ENCODE peak calls at places on chromosome 3, in eight cellular contexts. L, S, N, T, M, A, C and Z are unnamed samples.
A peak's percentile ranks its signal among the peaks of the same experiment; 100 is the strongest.

GRCh38 chr3:33395900-33396299 is 44.3 kb downstream of the UBP1 start:
- DNase-seq in L (no peak), S (no peak), N (no peak), T (no peak), M (no peak), A (no peak), C (no peak), Z (no peak)

GRCh38 chr3:50268703-50269451 is at the start of gene SEMA3B:
- DNase-seq in L (peak; percentile 84), S (no peak), N (no peak), T (peak; percentile 76), M (peak; percentile 68), A (no peak), C (no peak), Z (peak; percentile 86)

GRCh38 chr3:5093786-5094185 is 28.3 kb upstream of the ARL8B start:
- DNase-seq in L (no peak), S (no peak), N (peak; percentile 14), T (no peak), M (no peak), A (no peak), C (no peak), Z (no peak)

GRCh38 chr3:16448691-16449090 is 64.8 kb downstream of the RFTN1 start:
- DNase-seq in L (peak; percentile 53), S (peak; percentile 98), N (peak; percentile 97), T (peak; percentile 88), M (peak; percentile 90), A (no peak), C (no peak), Z (peak; percentile 47)

GRCh38 chr3:171953300-171954022 is 85.9 kb upstream of the FNDC3B start:
- DNase-seq in L (no peak), S (no peak), N (no peak), T (no peak), M (peak; percentile 26), A (no peak), C (no peak), Z (no peak)

GRCh38 chr3:50464578-50464977 is 38.9 kb downstream of the CACNA2D2 start:
- DNase-seq in L (no peak), S (no peak), N (no peak), T (no peak), M (no peak), A (no peak), C (no peak), Z (no peak)

GRCh38 chr3:53531749-53532148 is 37.3 kb downstream of the CACNA1D start:
- DNase-seq in L (no peak), S (no peak), N (no peak), T (no peak), M (no peak), A (peak; percentile 15), C (no peak), Z (peak; percentile 41)

GRCh38 chr3:157139938-157140534 is 19.9 kb downstream of the CCNL1 start:
- DNase-seq in L (no peak), S (no peak), N (no peak), T (no peak), M (no peak), A (no peak), C (no peak), Z (no peak)

GRCh38 chr3:172687501-172687900 is 23.4 kb downstream of the NCEH1 start:
- DNase-seq in L (no peak), S (no peak), N (no peak), T (no peak), M (peak; percentile 57), A (no peak), C (no peak), Z (no peak)

GRCh38 chr3:146078031-146078430 is 83.0 kb downstream of the PLOD2 start:
- DNase-seq in L (no peak), S (peak; percentile 25), N (peak; percentile 43), T (no peak), M (no peak), A (no peak), C (no peak), Z (no peak)

GRCh38 chr3:129611812-129612349 is 5.4 kb upstream of the PLXND1 start:
- DNase-seq in L (no peak), S (peak; percentile 49), N (no peak), T (peak; percentile 63), M (no peak), A (no peak), C (no peak), Z (no peak)

GRCh38 chr3:30779686-30780287 is 114.7 kb downstream of the GADL1 start:
- DNase-seq in L (no peak), S (peak; percentile 38), N (peak; percentile 47), T (no peak), M (peak; percentile 25), A (peak; percentile 15), C (peak; percentile 56), Z (peak; percentile 54)

GRCh38 chr3:150140614-150141321 is 170.1 kb upstream of the PFN2 start:
- DNase-seq in L (no peak), S (no peak), N (no peak), T (no peak), M (no peak), A (no peak), C (no peak), Z (no peak)

GRCh38 chr3:127404614-127405598 is 117.1 kb upstream of the PRR20G start:
- DNase-seq in L (no peak), S (no peak), N (no peak), T (no peak), M (no peak), A (no peak), C (no peak), Z (no peak)

GRCh38 chr3:131907809-131908208 is 127.0 kb downstream of the CPNE4 start:
- DNase-seq in L (no peak), S (no peak), N (peak; percentile 9), T (no peak), M (no peak), A (no peak), C (no peak), Z (no peak)

GRCh38 chr3:180102134-180102533 is 65.4 kb upstream of the PEX5L start:
- DNase-seq in L (no peak), S (no peak), N (no peak), T (no peak), M (no peak), A (no peak), C (no peak), Z (peak; percentile 35)

GRCh38 chr3:9779197-9779596 is 9.4 kb upstream of the CAMK1 start:
- DNase-seq in L (no peak), S (no peak), N (no peak), T (no peak), M (no peak), A (no peak), C (no peak), Z (no peak)

GRCh38 chr3:188301147-188301546 is 147.2 kb downstream of the LPP start:
- DNase-seq in L (no peak), S (no peak), N (no peak), T (no peak), M (no peak), A (no peak), C (no peak), Z (no peak)

GRCh38 chr3:188306435-188306980 is 152.6 kb downstream of the LPP start:
- DNase-seq in L (no peak), S (no peak), N (no peak), T (no peak), M (no peak), A (no peak), C (no peak), Z (no peak)

GRCh38 chr3:188305220-188305619 is 151.3 kb downstream of the LPP start:
- DNase-seq in L (no peak), S (no peak), N (no peak), T (no peak), M (no peak), A (no peak), C (no peak), Z (no peak)

GRCh38 chr3:188303823-188304222 is 149.9 kb downstream of the LPP start:
- DNase-seq in L (no peak), S (no peak), N (no peak), T (no peak), M (no peak), A (no peak), C (no peak), Z (no peak)

DNA sequence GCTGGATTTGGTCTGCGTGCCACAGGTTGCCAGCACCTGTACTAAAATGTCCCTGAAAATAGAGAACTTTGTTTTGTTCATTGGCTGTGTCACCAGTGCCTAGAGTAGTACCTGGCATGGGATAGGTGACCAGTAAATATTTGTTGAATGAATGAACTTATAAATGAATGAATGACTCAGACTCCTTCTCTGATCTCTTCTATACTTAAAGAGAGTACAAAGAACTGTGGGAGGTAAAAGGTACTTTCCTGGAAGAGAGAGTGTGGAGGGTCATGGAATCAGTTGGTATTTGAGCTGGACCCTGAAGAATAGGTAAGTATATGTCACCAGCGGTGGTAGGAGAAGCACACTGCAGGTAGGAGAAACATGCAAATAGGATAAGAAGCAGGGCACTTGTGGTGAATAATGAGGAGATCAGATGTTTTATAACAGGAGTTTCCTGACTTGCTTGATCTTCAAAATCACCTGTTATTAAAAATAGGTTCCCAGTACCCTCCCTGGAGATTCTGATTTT is 149.4 kb downstream of the LPP start:
- DNase-seq in L (no peak), S (no peak), N (no peak), T (no peak), M (no peak), A (no peak), C (no peak), Z (no peak)
- TF ChIP-seq CTCF in L (no peak), S (no peak), N (no peak), T (no peak), M (no peak), A (no peak), C (no peak), Z (no peak)

GRCh38 chr3:8341853-8342252 is 159.8 kb upstream of the LMCD1 start:
- DNase-seq in L (no peak), S (no peak), N (no peak), T (no peak), M (no peak), A (no peak), C (no peak), Z (no peak)

GRCh38 chr3:8338424-8338823 is 163.2 kb upstream of the LMCD1 start:
- DNase-seq in L (no peak), S (no peak), N (no peak), T (no peak), M (no peak), A (no peak), C (no peak), Z (no peak)

DNA sequence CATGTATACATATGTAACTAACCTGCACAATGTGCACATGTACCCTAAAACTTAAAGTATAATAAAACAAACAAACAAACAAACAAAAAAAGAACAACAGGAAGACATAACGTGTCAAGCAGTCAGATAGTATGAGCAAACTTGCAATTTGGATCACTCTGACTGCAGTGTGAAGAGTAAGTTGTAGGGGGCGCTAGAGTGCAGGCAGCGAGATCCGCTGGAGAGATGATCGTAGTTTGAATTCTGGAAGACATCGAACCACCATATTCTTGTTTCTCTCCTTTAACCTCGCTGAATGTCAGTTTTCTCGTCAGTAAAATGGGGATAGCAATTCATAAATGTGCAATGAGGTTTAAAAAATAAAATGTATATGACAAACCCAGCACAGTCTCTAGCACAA is 165.2 kb upstream of the LMCD1 start:
- DNase-seq in L (no peak), S (no peak), N (no peak), T (no peak), M (no peak), A (no peak), C (no peak), Z (no peak)
- TF ChIP-seq CTCF in L (no peak), S (peak; percentile 16), N (peak; percentile 43), T (no peak), M (peak; percentile 7), A (no peak), C (peak; percentile 42), Z (no peak)

GRCh38 chr3:14402304-14402811 is at the start of gene SLC6A6:
- DNase-seq in L (peak; percentile 82), S (peak; percentile 93), N (peak; percentile 88), T (peak; percentile 97), M (peak; percentile 96), A (peak; percentile 98), C (peak; percentile 85), Z (peak; percentile 98)
- TF ChIP-seq CTCF in L (peak; percentile 42), S (peak; percentile 36), N (no peak), T (peak; percentile 43), M (peak; percentile 25), A (peak; percentile 49), C (no peak), Z (peak; percentile 49)

GRCh38 chr3:122858373-122858772 is 63.5 kb downstream of the SLC49A4 start:
- DNase-seq in L (peak; percentile 28), S (peak; percentile 25), N (peak; percentile 52), T (no peak), M (peak; percentile 32), A (peak; percentile 51), C (no peak), Z (peak; percentile 25)
- TF ChIP-seq CTCF in L (peak; percentile 49), S (peak; percentile 31), N (peak; percentile 46), T (peak; percentile 26), M (peak; percentile 52), A (peak; percentile 61), C (no peak), Z (peak; percentile 61)